ENCODE peak calls at places on chromosomes 3 and 15, in six cellular contexts. F is upper lobe of right lung, P is GM12865, J is ovary, E is PC-3, V is kidney epithelial cell. U is an unnamed sample.

GRCh38 chr3:43768594-43768993 is 77.9 kb downstream of the ABHD5 start:
- DNase-seq in F (no peak), P (no peak), J (no peak), E (peak), V (no peak), U (no peak)

GRCh38 chr15:96345560-96346389 is 15.3 kb downstream of the NR2F2 start:
- DNase-seq in F (peak), P (peak), J (peak), E (peak), V (no peak), U (no peak)

GRCh38 chr3:126604691-126605090 is 46.0 kb upstream of the C3orf22 start:
- DNase-seq in F (no peak), P (no peak), J (no peak), E (no peak), V (no peak), U (no peak)

GRCh38 chr15:42085721-42086120 is 8.6 kb downstream of the PLA2G4D start:
- DNase-seq in F (no peak), P (no peak), J (no peak), E (no peak), V (no peak), U (no peak)

GRCh38 chr3:43213631-43214030 is 72.7 kb upstream of the SNRK start:
- DNase-seq in F (no peak), P (no peak), J (no peak), E (peak), V (peak), U (no peak)

GRCh38 chr3:69251078-69251805 is 128.8 kb upstream of the LMOD3 start:
- DNase-seq in F (no peak), P (no peak), J (no peak), E (no peak), V (no peak), U (no peak)

GRCh38 chr3:145843561-145843960 is 317.4 kb downstream of the PLOD2 start:
- DNase-seq in F (no peak), P (no peak), J (no peak), E (no peak), V (no peak), U (no peak)

GRCh38 chr15:33027636-33028035 is 166.9 kb downstream of the FMN1 start:
- DNase-seq in F (no peak), P (no peak), J (no peak), E (no peak), V (no peak), U (no peak)

GRCh38 chr3:107846282-107846852 is 244.5 kb downstream of the CD47 start:
- DNase-seq in F (peak), P (peak), J (peak), E (peak), V (peak), U (no peak)

GRCh38 chr3:165805834-165806561 is 31.2 kb downstream of the BCHE start:
- DNase-seq in F (no peak), P (peak), J (no peak), E (peak), V (no peak), U (no peak)

GRCh38 chr3:100087203-100087602 is 27.1 kb downstream of the FILIP1L start:
- DNase-seq in F (no peak), P (peak), J (no peak), E (peak), V (peak), U (no peak)

GRCh38 chr3:17983106-17983505 is 240.7 kb upstream of the TBC1D5 start:
- DNase-seq in F (no peak), P (no peak), J (no peak), E (no peak), V (no peak), U (no peak)

GRCh38 chr3:146750196-146750595 is 145.1 kb upstream of the PLSCR5 start:
- DNase-seq in F (no peak), P (no peak), J (no peak), E (peak), V (no peak), U (no peak)

GRCh38 chr15:32716216-32716959 is 1.4 kb upstream of the GREM1 start:
- DNase-seq in F (no peak), P (no peak), J (no peak), E (no peak), V (no peak), U (no peak)

GRCh38 chr15:80242132-80242769 is 9.8 kb downstream of the CTXND1 start:
- DNase-seq in F (no peak), P (peak), J (no peak), E (peak), V (no peak), U (peak)

GRCh38 chr3:42398080-42398479 is 12.3 kb downstream of the LYZL4 start:
- DNase-seq in F (no peak), P (no peak), J (no peak), E (no peak), V (no peak), U (no peak)

GRCh38 chr3:129665024-129665768 is 58.7 kb upstream of the PLXND1 start:
- DNase-seq in F (no peak), P (no peak), J (no peak), E (peak), V (peak), U (no peak)

GRCh38 chr15:88874275-88874674 is 21.1 kb downstream of the HAPLN3 start:
- DNase-seq in F (no peak), P (no peak), J (no peak), E (no peak), V (no peak), U (no peak)
- H3K4me3 ChIP-seq in F (no peak), P (no peak), J (no peak), E (no peak), V (no peak), U (no peak)

GRCh38 chr3:142844339-142844977 is 44.4 kb downstream of the PCOLCE2 start:
- DNase-seq in F (no peak), P (peak), J (no peak), E (peak), V (no peak), U (no peak)
- TF ChIP-seq CTCF in F (peak), P (peak), J (no peak), E (peak), V (peak), U (no peak)

DNA sequence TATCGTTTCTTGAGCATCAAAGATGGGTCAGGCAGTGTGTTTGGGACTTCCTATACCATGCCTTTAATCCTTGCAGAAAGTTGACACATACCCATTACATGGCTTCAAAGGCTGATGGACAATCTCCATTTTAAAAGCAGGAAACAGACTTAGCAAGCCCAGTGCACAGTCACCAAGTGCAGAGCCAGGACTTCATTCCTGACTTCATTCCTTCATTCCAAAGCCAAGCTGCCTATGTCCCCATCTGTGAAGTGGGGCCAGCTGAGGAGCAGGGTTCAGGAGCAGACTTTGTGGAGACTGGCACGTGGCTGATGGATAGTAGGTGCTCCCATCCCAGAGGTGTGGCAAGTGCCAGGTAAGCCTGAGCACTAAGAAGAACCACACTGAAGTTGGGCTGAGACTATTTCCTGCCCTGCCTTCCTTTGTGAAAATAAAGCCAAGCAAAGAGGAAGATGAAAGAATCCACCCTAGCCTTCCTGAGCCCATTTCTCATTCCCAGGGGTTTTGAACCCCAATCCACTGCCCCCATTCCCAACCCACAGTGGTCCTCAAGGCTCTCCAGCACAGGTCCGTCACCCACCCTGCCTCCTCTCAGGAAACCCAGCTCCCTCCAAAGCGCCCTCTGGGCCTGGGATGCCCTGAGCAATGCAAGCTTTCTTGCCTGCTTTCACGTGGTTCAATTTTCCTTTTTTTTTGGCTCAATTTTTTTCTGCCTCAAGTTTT is 1.8 kb downstream of the CX3CR1 start:
- DNase-seq in F (no peak), P (no peak), J (no peak), E (no peak), V (no peak), U (no peak)
- H3K4me3 ChIP-seq in F (no peak), P (no peak), J (no peak), E (no peak), V (no peak), U (no peak)

DNA sequence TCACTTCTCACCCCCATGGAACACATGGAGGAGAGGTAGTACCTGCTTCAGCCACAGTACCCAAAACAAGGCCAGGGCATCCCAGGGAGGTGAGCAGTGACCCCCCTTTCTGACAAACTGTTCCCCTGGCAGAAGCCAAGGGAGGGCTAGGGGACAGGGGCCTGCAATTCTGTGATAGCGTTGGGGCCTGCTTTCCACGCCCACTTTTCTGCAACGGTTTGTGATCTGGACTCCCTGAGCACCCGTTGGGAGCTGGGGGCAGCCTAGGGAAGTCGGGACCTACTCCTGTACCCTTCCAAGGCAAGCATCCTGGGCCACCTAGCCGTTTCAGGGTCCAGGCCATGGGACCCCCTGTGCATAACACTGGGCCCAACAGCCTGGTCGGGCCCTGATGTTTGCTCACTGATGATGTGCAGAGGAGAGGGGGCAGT is 996 bp upstream of the DNAJA4 start:
- DNase-seq in F (no peak), P (no peak), J (no peak), E (no peak), V (no peak), U (no peak)
- TF ChIP-seq CTCF in F (no peak), P (no peak), J (no peak), E (no peak), V (no peak), U (no peak)

GRCh38 chr15:66364944-66365343 is 8.5 kb upstream of the TIPIN start:
- DNase-seq in F (no peak), P (no peak), J (no peak), E (no peak), V (no peak), U (no peak)

GRCh38 chr15:66374179-66374578 is 12.5 kb upstream of the MAP2K1 start:
- DNase-seq in F (no peak), P (no peak), J (no peak), E (no peak), V (no peak), U (no peak)

DNA sequence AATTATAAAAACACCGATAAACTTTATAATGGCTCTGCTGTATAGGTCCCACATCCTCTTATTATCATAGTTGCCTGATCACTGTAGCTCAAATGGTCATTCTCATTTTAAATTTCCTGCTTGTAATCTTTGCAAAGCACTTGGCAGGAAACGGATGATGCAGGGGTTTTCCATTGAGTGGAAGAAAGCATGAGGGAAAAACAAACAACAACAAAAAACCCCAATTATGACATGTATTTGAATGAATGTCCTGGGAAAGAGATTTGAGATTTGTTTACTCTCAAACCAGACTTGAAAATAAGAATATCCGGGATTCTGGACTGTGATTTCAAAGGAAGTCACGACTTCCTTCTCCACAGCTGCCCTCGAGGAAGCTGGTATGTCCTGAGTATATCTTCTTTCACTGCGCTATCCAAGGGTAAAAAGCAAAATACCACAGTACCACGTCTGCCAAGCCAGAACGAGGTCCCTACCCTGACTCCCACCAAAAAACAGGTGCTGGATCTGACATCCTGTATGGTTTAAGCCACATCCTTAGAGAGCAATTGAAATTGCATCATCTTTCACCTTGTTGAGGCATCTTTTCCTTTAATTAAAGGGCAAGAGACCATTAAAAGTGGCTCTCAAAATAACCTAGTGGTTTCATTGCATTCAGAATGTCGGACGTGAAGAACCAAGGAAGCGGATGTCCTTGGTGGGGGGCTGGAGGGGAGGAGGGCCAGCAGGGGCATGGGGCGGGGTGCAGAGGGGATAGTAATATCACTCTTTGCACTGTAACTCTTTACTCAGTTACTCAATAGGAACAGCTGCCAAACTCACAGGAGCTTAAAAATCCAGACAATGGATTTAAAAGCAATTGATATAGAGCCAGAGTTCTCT is 13.5 kb upstream of the TIPIN start:
- DNase-seq in F (no peak), P (peak), J (no peak), E (peak), V (no peak), U (no peak)
- H3K4me3 ChIP-seq in F (peak), P (peak), J (peak), E (peak), V (peak), U (no peak)

GRCh38 chr3:55633333-55633732 is 146.2 kb upstream of the WNT5A start:
- DNase-seq in F (no peak), P (no peak), J (no peak), E (no peak), V (no peak), U (no peak)
- TF ChIP-seq CTCF in F (no peak), P (no peak), J (no peak), E (no peak), V (no peak), U (no peak)

GRCh38 chr3:119469378-119470189 is 821 bp downstream of the POGLUT1 start:
- DNase-seq in F (no peak), P (peak), J (no peak), E (peak), V (no peak), U (no peak)

GRCh38 chr3:119470851-119471250 is 2.1 kb downstream of the POGLUT1 start:
- DNase-seq in F (no peak), P (no peak), J (no peak), E (no peak), V (no peak), U (peak)
- H3K4me3 ChIP-seq in F (no peak), P (peak), J (no peak), E (no peak), V (no peak), U (no peak)